ENCODE peak calls at places on chromosomes 7 and 10, in four cellular contexts. One of them, this sample, is unnamed.

GRCh38 chr7:3998060-3998459 is 684.0 kb upstream of the FOXK1 start:
- DNase-seq in activated naive CD4-positive, alpha-beta T cell treated with anti-CD3 and anti-CD28 coated beads, Interleukin-2, amount 50 U/mL, for 16 hours: no peak
- DNase-seq in Calu3: no peak
- DNase-seq in stimulated activated CD8-positive, alpha-beta memory T cell treated with anti-CD3 and anti-CD28 coated beads, Interleukin-12 subunit alpha, Interleukin-12 subunit beta, amount 100 ng/mL, for 1 hour: no peak
- DNase-seq in this sample: no peak

GRCh38 chr7:92925876-92926696 is 89.7 kb upstream of the CDK6 start:
- DNase-seq in activated naive CD4-positive, alpha-beta T cell treated with anti-CD3 and anti-CD28 coated beads, Interleukin-2, amount 50 U/mL, for 16 hours: no peak
- DNase-seq in Calu3: no peak
- DNase-seq in stimulated activated CD8-positive, alpha-beta memory T cell treated with anti-CD3 and anti-CD28 coated beads, Interleukin-12 subunit alpha, Interleukin-12 subunit beta, amount 100 ng/mL, for 1 hour: no peak
- DNase-seq in this sample: no peak

GRCh38 chr10:95214793-95215192 is 20.8 kb downstream of the ACSM6 start:
- DNase-seq in activated naive CD4-positive, alpha-beta T cell treated with anti-CD3 and anti-CD28 coated beads, Interleukin-2, amount 50 U/mL, for 16 hours: no peak
- DNase-seq in Calu3: no peak
- DNase-seq in stimulated activated CD8-positive, alpha-beta memory T cell treated with anti-CD3 and anti-CD28 coated beads, Interleukin-12 subunit alpha, Interleukin-12 subunit beta, amount 100 ng/mL, for 1 hour: no peak
- DNase-seq in this sample: no peak

GRCh38 chr7:45968312-45968711 is 47.2 kb upstream of the IGFBP3 start:
- DNase-seq in activated naive CD4-positive, alpha-beta T cell treated with anti-CD3 and anti-CD28 coated beads, Interleukin-2, amount 50 U/mL, for 16 hours: no peak
- DNase-seq in Calu3: no peak
- DNase-seq in stimulated activated CD8-positive, alpha-beta memory T cell treated with anti-CD3 and anti-CD28 coated beads, Interleukin-12 subunit alpha, Interleukin-12 subunit beta, amount 100 ng/mL, for 1 hour: no peak
- DNase-seq in this sample: no peak

GRCh38 chr10:70910486-70911350 is 22.4 kb upstream of the PCBD1 start:
- DNase-seq in activated naive CD4-positive, alpha-beta T cell treated with anti-CD3 and anti-CD28 coated beads, Interleukin-2, amount 50 U/mL, for 16 hours: no peak
- DNase-seq in Calu3: no peak
- DNase-seq in stimulated activated CD8-positive, alpha-beta memory T cell treated with anti-CD3 and anti-CD28 coated beads, Interleukin-12 subunit alpha, Interleukin-12 subunit beta, amount 100 ng/mL, for 1 hour: no peak
- DNase-seq in this sample: no peak

GRCh38 chr7:131202451-131202850 is 125.2 kb upstream of the MKLN1 start:
- DNase-seq in activated naive CD4-positive, alpha-beta T cell treated with anti-CD3 and anti-CD28 coated beads, Interleukin-2, amount 50 U/mL, for 16 hours: no peak
- DNase-seq in Calu3: no peak
- DNase-seq in stimulated activated CD8-positive, alpha-beta memory T cell treated with anti-CD3 and anti-CD28 coated beads, Interleukin-12 subunit alpha, Interleukin-12 subunit beta, amount 100 ng/mL, for 1 hour: no peak
- DNase-seq in this sample: no peak

GRCh38 chr7:25384820-25385560 is 156.7 kb upstream of the NPVF start:
- DNase-seq in activated naive CD4-positive, alpha-beta T cell treated with anti-CD3 and anti-CD28 coated beads, Interleukin-2, amount 50 U/mL, for 16 hours: no peak
- DNase-seq in Calu3: no peak
- DNase-seq in stimulated activated CD8-positive, alpha-beta memory T cell treated with anti-CD3 and anti-CD28 coated beads, Interleukin-12 subunit alpha, Interleukin-12 subunit beta, amount 100 ng/mL, for 1 hour: no peak
- DNase-seq in this sample: no peak

GRCh38 chr10:23368816-23369640 is 24.4 kb upstream of the C10orf67 start:
- DNase-seq in activated naive CD4-positive, alpha-beta T cell treated with anti-CD3 and anti-CD28 coated beads, Interleukin-2, amount 50 U/mL, for 16 hours: no peak
- DNase-seq in Calu3: no peak
- DNase-seq in stimulated activated CD8-positive, alpha-beta memory T cell treated with anti-CD3 and anti-CD28 coated beads, Interleukin-12 subunit alpha, Interleukin-12 subunit beta, amount 100 ng/mL, for 1 hour: no peak
- DNase-seq in this sample: no peak

GRCh38 chr7:137915266-137915665 is 68.5 kb upstream of the DGKI start:
- DNase-seq in activated naive CD4-positive, alpha-beta T cell treated with anti-CD3 and anti-CD28 coated beads, Interleukin-2, amount 50 U/mL, for 16 hours: no peak
- DNase-seq in Calu3: no peak
- DNase-seq in stimulated activated CD8-positive, alpha-beta memory T cell treated with anti-CD3 and anti-CD28 coated beads, Interleukin-12 subunit alpha, Interleukin-12 subunit beta, amount 100 ng/mL, for 1 hour: no peak
- DNase-seq in this sample: no peak

GRCh38 chr7:19146699-19147098 is 1.5 kb upstream of the FERD3L start:
- DNase-seq in activated naive CD4-positive, alpha-beta T cell treated with anti-CD3 and anti-CD28 coated beads, Interleukin-2, amount 50 U/mL, for 16 hours: no peak
- DNase-seq in Calu3: no peak
- DNase-seq in stimulated activated CD8-positive, alpha-beta memory T cell treated with anti-CD3 and anti-CD28 coated beads, Interleukin-12 subunit alpha, Interleukin-12 subunit beta, amount 100 ng/mL, for 1 hour: no peak
- DNase-seq in this sample: no peak

GRCh38 chr7:83918142-83918541 is 269.2 kb upstream of the SEMA3E start:
- DNase-seq in activated naive CD4-positive, alpha-beta T cell treated with anti-CD3 and anti-CD28 coated beads, Interleukin-2, amount 50 U/mL, for 16 hours: no peak
- DNase-seq in Calu3: no peak
- DNase-seq in stimulated activated CD8-positive, alpha-beta memory T cell treated with anti-CD3 and anti-CD28 coated beads, Interleukin-12 subunit alpha, Interleukin-12 subunit beta, amount 100 ng/mL, for 1 hour: no peak
- DNase-seq in this sample: no peak

GRCh38 chr7:139897422-139898085 is 68.5 kb downstream of the TBXAS1 start:
- DNase-seq in activated naive CD4-positive, alpha-beta T cell treated with anti-CD3 and anti-CD28 coated beads, Interleukin-2, amount 50 U/mL, for 16 hours: no peak
- DNase-seq in Calu3: no peak
- DNase-seq in stimulated activated CD8-positive, alpha-beta memory T cell treated with anti-CD3 and anti-CD28 coated beads, Interleukin-12 subunit alpha, Interleukin-12 subunit beta, amount 100 ng/mL, for 1 hour: no peak
- DNase-seq in this sample: no peak

GRCh38 chr7:138645284-138645683 is 55.9 kb downstream of the SVOPL start:
- DNase-seq in activated naive CD4-positive, alpha-beta T cell treated with anti-CD3 and anti-CD28 coated beads, Interleukin-2, amount 50 U/mL, for 16 hours: no peak
- DNase-seq in Calu3: no peak
- DNase-seq in stimulated activated CD8-positive, alpha-beta memory T cell treated with anti-CD3 and anti-CD28 coated beads, Interleukin-12 subunit alpha, Interleukin-12 subunit beta, amount 100 ng/mL, for 1 hour: no peak
- DNase-seq in this sample: no peak

GRCh38 chr10:2392145-2392812 is 655.0 kb upstream of the ADARB2 start:
- DNase-seq in activated naive CD4-positive, alpha-beta T cell treated with anti-CD3 and anti-CD28 coated beads, Interleukin-2, amount 50 U/mL, for 16 hours: no peak
- DNase-seq in Calu3: no peak
- DNase-seq in stimulated activated CD8-positive, alpha-beta memory T cell treated with anti-CD3 and anti-CD28 coated beads, Interleukin-12 subunit alpha, Interleukin-12 subunit beta, amount 100 ng/mL, for 1 hour: no peak
- DNase-seq in this sample: no peak

GRCh38 chr10:48626986-48627731 is 22.3 kb upstream of the ARHGAP22 start:
- DNase-seq in activated naive CD4-positive, alpha-beta T cell treated with anti-CD3 and anti-CD28 coated beads, Interleukin-2, amount 50 U/mL, for 16 hours: no peak
- DNase-seq in Calu3: no peak
- DNase-seq in stimulated activated CD8-positive, alpha-beta memory T cell treated with anti-CD3 and anti-CD28 coated beads, Interleukin-12 subunit alpha, Interleukin-12 subunit beta, amount 100 ng/mL, for 1 hour: no peak
- DNase-seq in this sample: no peak

GRCh38 chr7:100683659-100684533 is 10.2 kb downstream of the GIGYF1 start:
- DNase-seq in activated naive CD4-positive, alpha-beta T cell treated with anti-CD3 and anti-CD28 coated beads, Interleukin-2, amount 50 U/mL, for 16 hours: no peak
- DNase-seq in Calu3: no peak
- DNase-seq in stimulated activated CD8-positive, alpha-beta memory T cell treated with anti-CD3 and anti-CD28 coated beads, Interleukin-12 subunit alpha, Interleukin-12 subunit beta, amount 100 ng/mL, for 1 hour: no peak
- DNase-seq in this sample: no peak

GRCh38 chr7:50068026-50068425 is 25.0 kb downstream of the ZPBP start:
- DNase-seq in activated naive CD4-positive, alpha-beta T cell treated with anti-CD3 and anti-CD28 coated beads, Interleukin-2, amount 50 U/mL, for 16 hours: peak; percentile 24
- DNase-seq in Calu3: peak; percentile 59
- DNase-seq in stimulated activated CD8-positive, alpha-beta memory T cell treated with anti-CD3 and anti-CD28 coated beads, Interleukin-12 subunit alpha, Interleukin-12 subunit beta, amount 100 ng/mL, for 1 hour: no peak
- DNase-seq in this sample: no peak

GRCh38 chr10:120015064-120015463 is 122.5 kb downstream of the SEC23IP start:
- DNase-seq in activated naive CD4-positive, alpha-beta T cell treated with anti-CD3 and anti-CD28 coated beads, Interleukin-2, amount 50 U/mL, for 16 hours: no peak
- DNase-seq in Calu3: no peak
- DNase-seq in stimulated activated CD8-positive, alpha-beta memory T cell treated with anti-CD3 and anti-CD28 coated beads, Interleukin-12 subunit alpha, Interleukin-12 subunit beta, amount 100 ng/mL, for 1 hour: no peak
- DNase-seq in this sample: no peak

GRCh38 chr10:104036518-104037260 is 49.0 kb downstream of the COL17A1 start:
- DNase-seq in activated naive CD4-positive, alpha-beta T cell treated with anti-CD3 and anti-CD28 coated beads, Interleukin-2, amount 50 U/mL, for 16 hours: no peak
- DNase-seq in Calu3: no peak
- DNase-seq in stimulated activated CD8-positive, alpha-beta memory T cell treated with anti-CD3 and anti-CD28 coated beads, Interleukin-12 subunit alpha, Interleukin-12 subunit beta, amount 100 ng/mL, for 1 hour: no peak
- DNase-seq in this sample: no peak

GRCh38 chr10:50501899-50502556 is 121.7 kb downstream of the SGMS1 start:
- DNase-seq in activated naive CD4-positive, alpha-beta T cell treated with anti-CD3 and anti-CD28 coated beads, Interleukin-2, amount 50 U/mL, for 16 hours: no peak
- DNase-seq in Calu3: no peak
- DNase-seq in stimulated activated CD8-positive, alpha-beta memory T cell treated with anti-CD3 and anti-CD28 coated beads, Interleukin-12 subunit alpha, Interleukin-12 subunit beta, amount 100 ng/mL, for 1 hour: no peak
- DNase-seq in this sample: no peak

GRCh38 chr10:109946680-109947446 is 23.6 kb upstream of the XPNPEP1 start:
- DNase-seq in activated naive CD4-positive, alpha-beta T cell treated with anti-CD3 and anti-CD28 coated beads, Interleukin-2, amount 50 U/mL, for 16 hours: no peak
- DNase-seq in Calu3: no peak
- DNase-seq in stimulated activated CD8-positive, alpha-beta memory T cell treated with anti-CD3 and anti-CD28 coated beads, Interleukin-12 subunit alpha, Interleukin-12 subunit beta, amount 100 ng/mL, for 1 hour: no peak
- DNase-seq in this sample: no peak

GRCh38 chr7:100957832-100958421 is 8.6 kb downstream of the MUC3A start:
- DNase-seq in activated naive CD4-positive, alpha-beta T cell treated with anti-CD3 and anti-CD28 coated beads, Interleukin-2, amount 50 U/mL, for 16 hours: no peak
- DNase-seq in Calu3: no peak
- DNase-seq in stimulated activated CD8-positive, alpha-beta memory T cell treated with anti-CD3 and anti-CD28 coated beads, Interleukin-12 subunit alpha, Interleukin-12 subunit beta, amount 100 ng/mL, for 1 hour: no peak
- DNase-seq in this sample: no peak

GRCh38 chr7:1720325-1720724 is 50.2 kb downstream of the ELFN1 start:
- DNase-seq in activated naive CD4-positive, alpha-beta T cell treated with anti-CD3 and anti-CD28 coated beads, Interleukin-2, amount 50 U/mL, for 16 hours: no peak
- DNase-seq in Calu3: no peak
- DNase-seq in stimulated activated CD8-positive, alpha-beta memory T cell treated with anti-CD3 and anti-CD28 coated beads, Interleukin-12 subunit alpha, Interleukin-12 subunit beta, amount 100 ng/mL, for 1 hour: no peak
- DNase-seq in this sample: no peak

GRCh38 chr7:130959743-130960207 is 225.8 kb upstream of the KLF14 start:
- DNase-seq in activated naive CD4-positive, alpha-beta T cell treated with anti-CD3 and anti-CD28 coated beads, Interleukin-2, amount 50 U/mL, for 16 hours: peak; percentile 58
- DNase-seq in Calu3: peak; percentile 63
- DNase-seq in stimulated activated CD8-positive, alpha-beta memory T cell treated with anti-CD3 and anti-CD28 coated beads, Interleukin-12 subunit alpha, Interleukin-12 subunit beta, amount 100 ng/mL, for 1 hour: no peak
- DNase-seq in this sample: no peak

GRCh38 chr7:48154792-48155413 is 16.4 kb upstream of the ABCA13 start:
- DNase-seq in activated naive CD4-positive, alpha-beta T cell treated with anti-CD3 and anti-CD28 coated beads, Interleukin-2, amount 50 U/mL, for 16 hours: peak; percentile 13
- DNase-seq in Calu3: peak; percentile 79
- DNase-seq in stimulated activated CD8-positive, alpha-beta memory T cell treated with anti-CD3 and anti-CD28 coated beads, Interleukin-12 subunit alpha, Interleukin-12 subunit beta, amount 100 ng/mL, for 1 hour: no peak
- DNase-seq in this sample: no peak